ENCODE peak calls at places on chromosomes 3 and 15, in six cellular contexts. I is IMR-90, P is neuronal stem cell, J is H1, M is H9, F is mesenchymal stem cell. Z is an unnamed sample.

GRCh38 chr3:59515936-59516335 is 466.1 kb upstream of the CFAP20DC start:
- DNase-seq in I (no peak), P (no peak), J (no peak), M (no peak), F (no peak), Z (peak)

GRCh38 chr15:69026355-69026754 is 11.9 kb downstream of the NOX5 start:
- DNase-seq in I (no peak), P (no peak), J (no peak), M (peak), F (no peak), Z (peak)

GRCh38 chr15:34330279-34330678 is 7.3 kb downstream of the SLC12A6 start:
- DNase-seq in I (no peak), P (no peak), J (no peak), M (no peak), F (no peak), Z (no peak)

GRCh38 chr15:90151989-90152645 is 49.0 kb upstream of the SEMA4B start:
- DNase-seq in I (no peak), P (no peak), J (no peak), M (peak), F (no peak), Z (peak)

GRCh38 chr3:159499031-159499793 is 489.4 kb upstream of the IL12A start:
- DNase-seq in I (peak), P (no peak), J (no peak), M (no peak), F (peak), Z (peak)

GRCh38 chr15:28026764-28027713 is 72.1 kb downstream of the OCA2 start:
- DNase-seq in I (no peak), P (no peak), J (no peak), M (no peak), F (no peak), Z (no peak)

GRCh38 chr3:162328649-162329048 is 832.0 kb downstream of the OTOL1 start:
- DNase-seq in I (no peak), P (no peak), J (no peak), M (no peak), F (no peak), Z (no peak)

GRCh38 chr3:4351872-4352271 is 48.7 kb downstream of the SETMAR start:
- DNase-seq in I (no peak), P (no peak), J (no peak), M (no peak), F (no peak), Z (no peak)

GRCh38 chr15:35505816-35506215 is 40.1 kb downstream of the DPH6 start:
- DNase-seq in I (no peak), P (no peak), J (no peak), M (no peak), F (no peak), Z (no peak)

GRCh38 chr3:158168996-158169573 is 59.2 kb downstream of the RSRC1 start:
- DNase-seq in I (peak), P (no peak), J (no peak), M (no peak), F (peak), Z (no peak)

GRCh38 chr3:39000008-39000450 is 51.7 kb downstream of the SCN11A start:
- DNase-seq in I (peak), P (peak), J (no peak), M (peak), F (peak), Z (peak)

GRCh38 chr15:45133561-45133920 is 3.7 kb downstream of the DUOX1 start:
- DNase-seq in I (no peak), P (no peak), J (no peak), M (no peak), F (no peak), Z (no peak)

GRCh38 chr3:63960048-63960711 is 48.0 kb upstream of the SCAANT1 start:
- DNase-seq in I (peak), P (no peak), J (no peak), M (no peak), F (peak), Z (peak)

GRCh38 chr3:110314512-110315114 is 757.0 kb upstream of the NECTIN3 start:
- DNase-seq in I (peak), P (peak), J (peak), M (peak), F (peak), Z (peak)

GRCh38 chr15:82048809-82049208 is 3.0 kb upstream of the MEX3B start:
- DNase-seq in I (no peak), P (no peak), J (no peak), M (no peak), F (no peak), Z (no peak)

GRCh38 chr15:66835558-66835878 is 133.5 kb downstream of the SMAD6 start:
- DNase-seq in I (peak), P (no peak), J (no peak), M (no peak), F (peak), Z (no peak)

GRCh38 chr3:28299705-28300104 is 48.8 kb upstream of the ZCWPW2 start:
- DNase-seq in I (no peak), P (no peak), J (no peak), M (no peak), F (no peak), Z (no peak)

GRCh38 chr3:65666426-65667091 is 372.2 kb downstream of the MAGI1 start:
- DNase-seq in I (peak), P (no peak), J (no peak), M (no peak), F (no peak), Z (peak)

GRCh38 chr3:143975549-143976152 is 4.0 kb downstream of the DIPK2A start:
- DNase-seq in I (peak), P (peak), J (no peak), M (no peak), F (peak), Z (peak)

GRCh38 chr3:141373768-141374526 is 5.6 kb downstream of the ZBTB38 start:
- DNase-seq in I (peak), P (no peak), J (no peak), M (peak), F (no peak), Z (peak)

GRCh38 chr3:13579089-13579488 is 30.2 kb downstream of the FBLN2 start:
- DNase-seq in I (peak), P (no peak), J (no peak), M (no peak), F (peak), Z (no peak)

GRCh38 chr3:908839-909238 is 184.0 kb upstream of the CNTN6 start:
- DNase-seq in I (no peak), P (peak), J (no peak), M (peak), F (no peak), Z (peak)

GRCh38 chr15:57403532-57403931 is 27.2 kb downstream of the CGNL1 start:
- DNase-seq in I (no peak), P (no peak), J (no peak), M (no peak), F (no peak), Z (no peak)

DNA sequence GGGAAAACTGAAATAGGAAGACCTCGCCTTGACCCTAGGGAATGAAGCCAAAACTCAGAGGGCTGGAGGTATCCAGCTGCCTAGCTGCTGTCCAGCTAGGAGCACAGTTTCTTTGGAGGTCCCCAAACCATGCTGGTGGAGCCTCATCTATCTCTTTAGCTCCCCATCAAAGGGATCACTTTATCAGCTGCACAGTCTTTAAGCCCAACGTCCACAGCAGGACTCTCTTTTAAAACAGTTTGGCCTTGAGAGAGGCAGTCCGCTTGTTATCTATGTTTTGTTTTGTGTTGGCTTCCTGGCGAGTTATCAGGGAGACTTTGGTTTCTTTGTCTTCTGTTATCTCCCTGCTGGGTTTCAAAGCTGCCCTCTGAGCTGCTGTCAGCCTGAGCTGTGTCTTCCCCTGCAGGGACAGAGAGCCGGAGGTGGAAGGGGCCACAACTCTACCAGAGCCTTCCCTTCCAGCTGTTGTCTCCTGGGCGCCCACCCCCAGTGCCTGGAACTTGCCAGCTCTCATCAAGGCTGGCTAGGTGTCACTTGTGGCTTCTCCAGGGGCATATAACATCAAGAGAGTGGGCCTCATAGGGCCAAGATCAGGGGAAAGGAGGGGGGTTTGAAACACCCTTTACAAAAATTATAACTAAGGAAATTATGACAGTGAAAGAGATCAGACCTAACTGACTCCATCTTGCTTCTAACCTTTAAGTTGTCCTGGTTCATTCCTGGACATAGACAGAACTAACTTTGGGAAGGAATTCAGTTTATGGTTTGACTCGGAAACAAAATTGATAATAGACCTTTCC is 61.4 kb upstream of the C15orf39 start:
- DNase-seq in I (no peak), P (no peak), J (no peak), M (no peak), F (no peak), Z (peak)
- H2BK15ac ChIP-seq in I (no peak), P (no peak), J (no peak), M (no peak), F (no peak), Z (no peak)

DNA sequence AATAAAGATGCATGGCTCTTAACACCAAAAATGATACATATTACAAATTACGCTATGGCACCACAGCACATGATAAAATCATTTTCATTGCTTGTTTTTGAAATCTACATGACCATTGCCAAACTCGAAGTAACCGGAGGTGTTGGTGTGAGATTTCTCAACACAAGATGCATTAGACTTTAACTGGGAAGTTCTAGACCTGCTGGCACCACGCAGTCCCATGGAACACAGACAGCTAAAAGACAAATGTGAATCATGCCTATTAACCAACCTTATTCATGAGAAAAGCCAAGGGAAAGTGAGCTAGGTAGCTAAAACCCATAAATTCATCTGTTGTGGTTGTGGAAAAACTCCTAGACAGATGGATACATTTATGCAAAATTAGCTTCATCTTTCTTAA is 595.4 kb downstream of the FOXP1 start:
- DNase-seq in I (no peak), P (no peak), J (no peak), M (no peak), F (no peak), Z (no peak)
- H2BK15ac ChIP-seq in I (peak), P (no peak), J (no peak), M (no peak), F (no peak), Z (no peak)

GRCh38 chr3:42892807-42893206 is 13.1 kb upstream of the ZNF662 start:
- DNase-seq in I (no peak), P (no peak), J (no peak), M (no peak), F (no peak), Z (no peak)

GRCh38 chr3:42892169-42892568 is 13.8 kb upstream of the ZNF662 start:
- DNase-seq in I (peak), P (no peak), J (no peak), M (no peak), F (no peak), Z (no peak)

GRCh38 chr3:42894693-42895092 is 11.2 kb upstream of the ZNF662 start:
- DNase-seq in I (no peak), P (no peak), J (no peak), M (no peak), F (no peak), Z (no peak)

GRCh38 chr3:42898896-42899675 is 6.9 kb upstream of the ZNF662 start:
- DNase-seq in I (no peak), P (no peak), J (no peak), M (no peak), F (no peak), Z (no peak)

GRCh38 chr3:42895332-42895868 is 10.5 kb upstream of the ZNF662 start:
- DNase-seq in I (no peak), P (no peak), J (no peak), M (no peak), F (no peak), Z (no peak)
- H2BK15ac ChIP-seq in I (no peak), P (no peak), J (no peak), M (no peak), F (no peak), Z (no peak)

GRCh38 chr15:71656425-71656824 is 153.9 kb upstream of the NR2E3 start:
- DNase-seq in I (no peak), P (no peak), J (no peak), M (no peak), F (no peak), Z (no peak)
- H2BK15ac ChIP-seq in I (no peak), P (no peak), J (no peak), M (no peak), F (no peak), Z (no peak)

GRCh38 chr15:70783041-70783440 is 19.7 kb upstream of the UACA start:
- DNase-seq in I (no peak), P (no peak), J (no peak), M (no peak), F (no peak), Z (no peak)

GRCh38 chr15:70777156-70777926 is 14.0 kb upstream of the UACA start:
- DNase-seq in I (no peak), P (no peak), J (no peak), M (no peak), F (peak), Z (no peak)

GRCh38 chr15:70778258-70779076 is 15.1 kb upstream of the UACA start:
- DNase-seq in I (peak), P (no peak), J (no peak), M (no peak), F (peak), Z (no peak)

GRCh38 chr15:70783610-70784021 is 20.3 kb upstream of the UACA start:
- DNase-seq in I (peak), P (no peak), J (no peak), M (no peak), F (peak), Z (peak)

DNA sequence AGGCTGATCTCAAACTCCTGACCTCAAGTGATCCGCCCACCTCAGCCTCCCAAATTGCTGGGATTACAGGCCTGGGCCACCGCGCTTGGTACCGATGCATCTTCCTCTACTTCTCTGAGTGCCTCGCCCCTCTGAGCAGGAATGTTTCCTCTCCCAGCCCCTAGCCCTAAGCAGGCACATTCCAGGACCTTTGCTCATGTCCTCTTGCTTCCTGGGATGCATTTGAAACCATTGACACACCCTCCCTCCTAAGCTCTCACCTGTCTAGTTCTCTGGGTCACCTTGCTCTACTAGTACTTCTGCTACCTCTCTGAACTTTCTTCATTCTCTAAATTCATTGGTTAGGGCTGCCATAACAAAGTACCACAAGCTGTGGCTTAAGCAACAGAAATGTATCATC is 17.9 kb upstream of the UACA start:
- DNase-seq in I (no peak), P (no peak), J (no peak), M (peak), F (no peak), Z (peak)
- H2BK15ac ChIP-seq in I (peak), P (no peak), J (no peak), M (no peak), F (no peak), Z (no peak)

DNA sequence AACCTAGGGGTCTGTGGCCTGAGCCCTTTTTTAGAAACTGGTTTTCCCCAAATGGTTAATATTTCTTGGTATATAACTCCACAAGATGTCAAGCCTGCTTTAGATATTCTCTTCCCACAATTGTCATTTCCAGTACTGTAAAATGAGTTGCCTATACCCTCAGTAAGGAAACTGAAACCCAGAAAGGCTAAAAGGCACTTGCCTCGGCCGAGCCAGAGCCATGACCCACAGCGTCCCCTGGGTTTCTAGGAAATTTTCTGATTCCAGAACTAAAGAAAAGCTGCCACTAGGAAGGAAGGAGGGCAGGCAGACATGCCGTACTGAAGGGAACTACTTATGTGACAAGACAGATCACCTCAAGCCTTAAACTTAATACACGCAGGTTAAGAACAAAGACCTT is 59.1 kb downstream of the ATP8B4 start:
- DNase-seq in I (no peak), P (no peak), J (no peak), M (peak), F (no peak), Z (no peak)
- H2BK15ac ChIP-seq in I (no peak), P (no peak), J (no peak), M (no peak), F (no peak), Z (no peak)

GRCh38 chr15:55970286-55970685 is 23.1 kb downstream of the NEDD4 start:
- DNase-seq in I (no peak), P (no peak), J (no peak), M (no peak), F (no peak), Z (no peak)
- H2BK15ac ChIP-seq in I (no peak), P (no peak), J (no peak), M (no peak), F (no peak), Z (no peak)

GRCh38 chr3:168249539-168250414 is 154.1 kb upstream of the GOLIM4 start:
- DNase-seq in I (peak), P (peak), J (peak), M (peak), F (peak), Z (peak)

GRCh38 chr3:168250415-168250861 is 154.7 kb upstream of the GOLIM4 start:
- DNase-seq in I (peak), P (peak), J (no peak), M (no peak), F (peak), Z (peak)

GRCh38 chr3:168251371-168251770 is 155.6 kb upstream of the GOLIM4 start:
- DNase-seq in I (no peak), P (no peak), J (no peak), M (no peak), F (no peak), Z (peak)

GRCh38 chr3:168248383-168249047 is 152.8 kb upstream of the GOLIM4 start:
- DNase-seq in I (peak), P (peak), J (no peak), M (peak), F (peak), Z (peak)

DNA sequence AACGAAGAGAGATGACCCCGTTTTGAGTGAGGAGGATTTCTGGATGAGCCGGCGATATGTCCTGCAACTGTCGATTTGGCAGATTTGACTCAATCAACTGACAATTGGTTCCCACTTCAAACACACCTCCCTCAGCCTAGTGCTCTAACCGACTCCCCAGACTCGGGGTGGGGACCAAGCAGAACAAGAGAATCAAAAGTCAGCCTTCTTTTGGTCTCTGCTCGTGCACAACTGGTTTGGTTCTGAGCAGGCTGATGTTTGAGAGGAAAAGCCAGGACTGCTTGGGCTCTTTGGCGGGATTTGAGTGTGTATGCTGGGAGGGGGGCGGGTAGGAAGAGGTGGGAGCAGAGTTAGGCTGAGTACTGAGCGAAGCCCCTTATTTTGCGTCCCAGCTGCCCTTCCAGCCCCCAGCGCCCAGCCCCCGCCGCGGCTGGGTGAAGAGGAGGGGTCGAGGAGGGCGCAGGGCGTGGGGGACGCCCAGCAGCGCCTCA is 153.4 kb upstream of the GOLIM4 start:
- DNase-seq in I (peak), P (no peak), J (no peak), M (no peak), F (peak), Z (peak)
- H2BK15ac ChIP-seq in I (peak), P (no peak), J (no peak), M (no peak), F (no peak), Z (no peak)

DNA sequence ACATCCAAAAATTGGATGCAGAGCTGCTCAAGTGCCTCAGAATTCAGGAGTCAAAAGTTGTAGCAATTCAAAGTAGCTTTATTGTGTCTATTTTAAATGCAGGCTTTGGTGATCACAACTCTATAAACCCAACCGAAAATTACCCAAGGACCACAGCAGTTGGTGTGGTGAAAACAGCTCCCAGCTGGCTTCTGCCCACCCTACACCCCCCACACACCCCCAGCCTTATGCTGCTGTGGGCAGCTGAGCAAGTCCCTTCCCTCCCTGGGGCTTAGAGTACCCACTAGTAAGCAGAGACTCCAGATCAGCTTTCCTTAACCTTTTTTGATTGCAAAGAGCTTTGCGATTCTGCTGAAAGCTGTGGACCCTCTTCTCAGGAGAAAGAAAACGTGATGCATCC is 5.7 kb upstream of the HES1 start:
- DNase-seq in I (no peak), P (no peak), J (no peak), M (no peak), F (no peak), Z (no peak)
- H2BK15ac ChIP-seq in I (no peak), P (no peak), J (peak), M (no peak), F (no peak), Z (no peak)

Z was measured in mesendoderm.